ENCODE peak calls at places on chromosomes 5 and 9, in ten cellular contexts. X is HCT116; C is DND-41; M is RWPE2; Z is adrenal gland; N is CD8-positive, alpha-beta T cell; B is fibroblast of lung; R is heart right ventricle; Y is breast epithelium; I is ovary. L is an unnamed sample.
A peak's percentile ranks its signal among the peaks of the same experiment; 100 is the strongest.

GRCh38 chr5:73376618-73377170 is 71.9 kb downstream of the FOXD1 start:
- DNase-seq in X (no peak), C (no peak), M (no peak), Z (no peak), N (no peak), B (peak; percentile 87), R (no peak), Y (no peak), I (no peak), L (no peak)

GRCh38 chr5:33711094-33711670 is 180.6 kb downstream of the ADAMTS12 start:
- DNase-seq in X (no peak), C (no peak), M (no peak), Z (no peak), N (no peak), B (no peak), R (no peak), Y (no peak), I (no peak), L (no peak)

GRCh38 chr5:149732500-149733128 is 2.5 kb downstream of the PPARGC1B start:
- DNase-seq in X (no peak), C (no peak), M (no peak), Z (no peak), N (no peak), B (no peak), R (peak; percentile 47), Y (no peak), I (no peak), L (no peak)

GRCh38 chr9:34310205-34310604 is 18.9 kb downstream of the KIF24 start:
- DNase-seq in X (no peak), C (no peak), M (no peak), Z (no peak), N (no peak), B (no peak), R (no peak), Y (no peak), I (no peak), L (no peak)

GRCh38 chr9:135650408-135650807 is 11.1 kb upstream of the GLT6D1 start:
- DNase-seq in X (no peak), C (no peak), M (no peak), Z (no peak), N (no peak), B (no peak), R (no peak), Y (no peak), I (no peak), L (no peak)

GRCh38 chr5:81545911-81546310 is 152.0 kb upstream of the ACOT12 start:
- DNase-seq in X (no peak), C (no peak), M (no peak), Z (no peak), N (no peak), B (peak; percentile 5), R (no peak), Y (no peak), I (no peak), L (no peak)

GRCh38 chr5:143733635-143734341 is 78.2 kb upstream of the HMHB1 start:
- DNase-seq in X (no peak), C (no peak), M (no peak), Z (no peak), N (no peak), B (peak; percentile 74), R (no peak), Y (no peak), I (no peak), L (no peak)

GRCh38 chr5:172106511-172107356 is 81.3 kb downstream of the STK10 start:
- DNase-seq in X (no peak), C (peak; percentile 68), M (no peak), Z (peak; percentile 49), N (peak; percentile 31), B (no peak), R (peak; percentile 72), Y (no peak), I (peak; percentile 73), L (peak; percentile 65)

DNA sequence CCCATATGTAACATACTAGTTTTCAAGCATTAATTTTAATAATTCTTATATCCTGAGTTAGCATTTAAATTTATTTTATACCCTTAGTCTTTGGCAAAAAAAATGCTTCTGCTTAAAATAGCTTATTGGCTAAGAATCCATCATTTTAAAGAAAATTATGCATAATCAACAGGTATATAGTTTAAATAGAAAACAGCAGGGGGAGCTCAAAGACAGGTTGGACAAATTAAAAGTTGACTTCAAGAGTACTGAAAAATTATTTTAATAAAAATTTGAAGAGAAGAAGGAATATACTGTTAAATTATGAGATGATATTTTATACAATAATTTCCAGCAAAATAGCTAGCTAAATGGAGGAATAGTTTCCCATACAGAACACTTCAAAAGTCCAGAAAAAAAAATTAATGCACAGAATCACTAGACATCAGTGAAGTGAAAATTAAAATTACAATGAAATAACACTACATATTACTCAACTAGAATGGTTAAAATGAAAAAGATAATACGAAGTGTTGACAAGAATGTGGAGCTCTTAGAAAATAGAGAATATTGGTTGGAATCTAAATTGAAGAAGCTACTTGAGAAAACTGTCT is 387.1 kb downstream of the PDE4D start:
- DNase-seq in X (no peak), C (no peak), M (no peak), Z (no peak), N (no peak), B (peak; percentile 36), R (no peak), Y (no peak), I (no peak), L (no peak)
- TF ChIP-seq CTCF in X (peak; percentile 48), C (peak; percentile 20), M (peak; percentile 98), Z (peak; percentile 53), N (no peak), B (peak; percentile 29), R (peak; percentile 53), Y (peak; percentile 60), I (no peak), L (no peak)

DNA sequence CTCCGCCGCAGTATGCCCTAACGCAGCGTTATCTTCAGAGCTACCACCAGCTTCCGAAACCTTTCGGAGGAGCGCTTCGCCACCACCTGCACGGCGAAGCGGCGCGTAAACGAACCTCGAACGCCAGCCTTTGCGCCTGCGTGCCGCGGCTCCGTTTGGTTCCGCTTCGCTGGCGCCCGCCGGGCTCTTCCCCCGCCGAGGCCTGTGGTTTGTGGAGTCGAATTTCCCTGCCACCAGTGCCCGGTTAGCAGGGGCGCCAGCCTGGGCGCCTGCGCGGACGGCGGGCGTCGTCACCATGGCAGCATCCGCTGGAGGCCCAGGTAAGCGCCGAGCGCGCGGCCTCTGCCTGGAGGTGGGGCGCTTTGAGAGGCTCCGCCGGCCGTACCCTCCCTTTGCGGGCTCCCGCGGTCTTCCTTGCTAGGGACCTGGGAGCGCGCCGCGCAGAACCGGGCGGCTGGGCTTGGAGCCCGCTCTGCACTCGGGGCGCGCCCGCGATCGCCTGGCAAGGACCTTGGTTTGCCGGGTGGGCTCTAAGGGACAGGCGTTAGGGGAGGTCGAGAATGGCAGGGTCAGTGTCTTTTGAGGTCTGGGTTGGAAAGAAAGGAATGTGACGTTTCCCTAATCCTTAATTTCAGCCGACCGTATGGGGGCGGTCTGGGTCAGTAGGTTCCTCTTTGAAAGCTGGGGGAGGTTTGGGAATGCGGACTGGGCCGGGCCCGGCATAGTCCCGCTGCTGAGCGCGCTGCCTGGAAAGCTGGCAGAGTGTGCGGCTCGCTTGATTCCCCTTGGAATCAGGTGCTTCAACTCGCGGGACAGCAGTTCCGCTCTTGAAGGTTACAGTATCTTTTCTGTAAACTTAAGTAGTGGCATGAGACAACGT is at the start of gene FAM151B:
- DNase-seq in X (peak; percentile 93), C (peak; percentile 92), M (peak; percentile 97), Z (peak; percentile 92), N (peak; percentile 5), B (peak; percentile 93), R (peak; percentile 77), Y (peak; percentile 91), I (peak; percentile 62), L (peak; percentile 76)
- H3K27ac ChIP-seq in X (peak within 1 kb of the TSS; percentile 70), C (peak within 1 kb of the TSS; percentile 85), M (peak within 1 kb of the TSS; percentile 59), Z (peak within 1 kb of the TSS; percentile 87), N (peak within 1 kb of the TSS; percentile 10), B (peak within 1 kb of the TSS; percentile 64), R (peak within 1 kb of the TSS; percentile 67), Y (peak within 1 kb of the TSS; percentile 87), I (peak within 1 kb of the TSS; percentile 3), L (no peak within 1 kb of the TSS)

DNA sequence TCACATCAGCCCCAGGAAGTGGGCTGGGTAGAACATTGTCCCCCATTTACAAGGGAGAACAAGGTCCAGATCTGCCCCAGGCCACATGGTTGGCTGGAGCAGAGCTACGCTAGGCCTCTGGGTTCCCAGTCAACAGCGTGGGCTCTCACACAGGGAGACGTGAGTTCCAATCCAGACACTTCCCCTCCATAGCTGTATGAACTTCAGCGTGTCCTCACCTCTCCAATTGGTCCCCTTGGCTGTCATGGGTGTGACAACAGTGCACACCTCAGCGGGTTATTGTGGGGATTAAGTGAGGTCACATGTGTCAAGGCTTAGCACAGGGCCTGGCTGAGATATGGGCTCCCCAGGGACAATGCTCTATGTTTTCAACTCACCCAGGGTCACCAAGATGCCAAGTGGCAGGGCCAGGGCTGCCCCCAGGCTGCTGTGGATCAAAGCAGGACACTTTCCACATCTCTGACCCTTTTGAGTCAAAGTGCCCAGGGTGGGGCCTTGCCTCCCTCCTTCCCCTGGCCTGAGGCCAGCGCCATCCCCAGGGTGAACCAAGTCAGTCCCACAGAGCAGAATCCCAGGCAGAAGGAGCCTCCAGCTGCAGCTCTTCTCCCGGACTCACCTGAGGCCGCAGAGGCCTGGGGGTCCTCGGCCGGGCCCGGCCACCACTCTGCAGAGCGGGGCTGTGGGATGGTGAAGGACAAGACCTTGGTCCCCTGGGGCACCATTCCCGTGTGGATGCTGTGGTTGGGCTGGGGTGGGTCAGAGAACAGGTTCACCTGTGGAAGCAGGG is 19.8 kb downstream of the AKNA start:
- DNase-seq in X (no peak), C (no peak), M (no peak), Z (peak; percentile 5), N (no peak), B (no peak), R (no peak), Y (no peak), I (no peak), L (no peak)
- TF ChIP-seq CTCF in X (no peak), C (no peak), M (no peak), Z (no peak), N (no peak), B (no peak), R (no peak), Y (no peak), I (no peak), L (no peak)

GRCh38 chr5:151141535-151141934 is 16.0 kb downstream of the ANXA6 start:
- DNase-seq in X (no peak), C (no peak), M (no peak), Z (no peak), N (no peak), B (peak; percentile 47), R (no peak), Y (peak; percentile 45), I (peak; percentile 34), L (peak; percentile 34)

GRCh38 chr5:151140686-151141459 is 16.7 kb downstream of the ANXA6 start:
- DNase-seq in X (no peak), C (no peak), M (no peak), Z (no peak), N (no peak), B (no peak), R (no peak), Y (no peak), I (no peak), L (no peak)

GRCh38 chr5:151139015-151139414 is 18.6 kb downstream of the ANXA6 start:
- DNase-seq in X (no peak), C (no peak), M (no peak), Z (no peak), N (no peak), B (no peak), R (no peak), Y (no peak), I (no peak), L (no peak)

GRCh38 chr5:151138114-151138513 is 19.5 kb downstream of the ANXA6 start:
- DNase-seq in X (no peak), C (no peak), M (no peak), Z (no peak), N (no peak), B (no peak), R (no peak), Y (no peak), I (no peak), L (no peak)

GRCh38 chr5:151139646-151140045 is 17.9 kb downstream of the ANXA6 start:
- DNase-seq in X (no peak), C (no peak), M (no peak), Z (no peak), N (no peak), B (no peak), R (no peak), Y (no peak), I (no peak), L (no peak)
- H3K27ac ChIP-seq in X (no peak overlapping the region), C (no peak overlapping the region), M (no peak overlapping the region), Z (no peak overlapping the region), N (peak overlapping the region; percentile 22), B (no peak overlapping the region), R (peak overlapping the region; percentile 50), Y (peak overlapping the region; percentile 43), I (no peak overlapping the region), L (peak overlapping the region; percentile 73)